ENCODE peak calls at places on chromosomes 3 and 15, in six cellular contexts. One of them, this sample, is unnamed.
A peak's percentile ranks its signal among the peaks of the same experiment; 100 is the strongest.

GRCh38 chr3:99850608-99851007 is 32.9 kb downstream of the CMSS1 start:
- DNase-seq in brain microvascular endothelial cell: no peak
- DNase-seq in CD8-positive, alpha-beta memory T cell: no peak
- DNase-seq in HCT116: no peak
- DNase-seq in GM12878: no peak
- DNase-seq in stomach: no peak
- DNase-seq in this sample: no peak

GRCh38 chr3:12420393-12420792 is 63.9 kb upstream of the TSEN2 start:
- DNase-seq in brain microvascular endothelial cell: no peak
- DNase-seq in CD8-positive, alpha-beta memory T cell: no peak
- DNase-seq in HCT116: no peak
- DNase-seq in GM12878: no peak
- DNase-seq in stomach: no peak
- DNase-seq in this sample: no peak

GRCh38 chr3:31412832-31413231 is 119.9 kb upstream of the STT3B start:
- DNase-seq in brain microvascular endothelial cell: peak; percentile 38
- DNase-seq in CD8-positive, alpha-beta memory T cell: no peak
- DNase-seq in HCT116: no peak
- DNase-seq in GM12878: no peak
- DNase-seq in stomach: no peak
- DNase-seq in this sample: no peak

GRCh38 chr3:100040446-100040845 is 73.9 kb downstream of the FILIP1L start:
- DNase-seq in brain microvascular endothelial cell: no peak
- DNase-seq in CD8-positive, alpha-beta memory T cell: no peak
- DNase-seq in HCT116: no peak
- DNase-seq in GM12878: no peak
- DNase-seq in stomach: no peak
- DNase-seq in this sample: no peak

GRCh38 chr3:39639344-39640236 is 169.8 kb upstream of the MYRIP start:
- DNase-seq in brain microvascular endothelial cell: peak; percentile 96
- DNase-seq in CD8-positive, alpha-beta memory T cell: no peak
- DNase-seq in HCT116: peak; percentile 88
- DNase-seq in GM12878: no peak
- DNase-seq in stomach: no peak
- DNase-seq in this sample: no peak

GRCh38 chr3:182682263-182683229 is 110.8 kb upstream of the ATP11B start:
- DNase-seq in brain microvascular endothelial cell: peak; percentile 11
- DNase-seq in CD8-positive, alpha-beta memory T cell: peak; percentile 70
- DNase-seq in HCT116: no peak
- DNase-seq in GM12878: peak; percentile 5
- DNase-seq in stomach: peak; percentile 72
- DNase-seq in this sample: no peak

GRCh38 chr15:83207622-83208356 is at the start of gene HDGFL3:
- DNase-seq in brain microvascular endothelial cell: peak; percentile 51
- DNase-seq in CD8-positive, alpha-beta memory T cell: no peak
- DNase-seq in HCT116: no peak
- DNase-seq in GM12878: no peak
- DNase-seq in stomach: peak; percentile 46
- DNase-seq in this sample: no peak

GRCh38 chr15:90986790-90987507 is 7.4 kb downstream of the PRC1 start:
- DNase-seq in brain microvascular endothelial cell: no peak
- DNase-seq in CD8-positive, alpha-beta memory T cell: no peak
- DNase-seq in HCT116: no peak
- DNase-seq in GM12878: no peak
- DNase-seq in stomach: no peak
- DNase-seq in this sample: no peak

GRCh38 chr15:74983725-74984231 is 11.6 kb upstream of the SCAMP5 start:
- DNase-seq in brain microvascular endothelial cell: no peak
- DNase-seq in CD8-positive, alpha-beta memory T cell: no peak
- DNase-seq in HCT116: no peak
- DNase-seq in GM12878: peak; percentile 27
- DNase-seq in stomach: no peak
- DNase-seq in this sample: no peak

GRCh38 chr3:129123314-129124060 is 1.9 kb upstream of the RAB43 start:
- DNase-seq in brain microvascular endothelial cell: no peak
- DNase-seq in CD8-positive, alpha-beta memory T cell: no peak
- DNase-seq in HCT116: no peak
- DNase-seq in GM12878: no peak
- DNase-seq in stomach: no peak
- DNase-seq in this sample: peak; percentile 86

GRCh38 chr3:48426401-48426909 is 3.4 kb downstream of the PLXNB1 start:
- DNase-seq in brain microvascular endothelial cell: no peak
- DNase-seq in CD8-positive, alpha-beta memory T cell: no peak
- DNase-seq in HCT116: no peak
- DNase-seq in GM12878: no peak
- DNase-seq in stomach: no peak
- DNase-seq in this sample: no peak

DNA sequence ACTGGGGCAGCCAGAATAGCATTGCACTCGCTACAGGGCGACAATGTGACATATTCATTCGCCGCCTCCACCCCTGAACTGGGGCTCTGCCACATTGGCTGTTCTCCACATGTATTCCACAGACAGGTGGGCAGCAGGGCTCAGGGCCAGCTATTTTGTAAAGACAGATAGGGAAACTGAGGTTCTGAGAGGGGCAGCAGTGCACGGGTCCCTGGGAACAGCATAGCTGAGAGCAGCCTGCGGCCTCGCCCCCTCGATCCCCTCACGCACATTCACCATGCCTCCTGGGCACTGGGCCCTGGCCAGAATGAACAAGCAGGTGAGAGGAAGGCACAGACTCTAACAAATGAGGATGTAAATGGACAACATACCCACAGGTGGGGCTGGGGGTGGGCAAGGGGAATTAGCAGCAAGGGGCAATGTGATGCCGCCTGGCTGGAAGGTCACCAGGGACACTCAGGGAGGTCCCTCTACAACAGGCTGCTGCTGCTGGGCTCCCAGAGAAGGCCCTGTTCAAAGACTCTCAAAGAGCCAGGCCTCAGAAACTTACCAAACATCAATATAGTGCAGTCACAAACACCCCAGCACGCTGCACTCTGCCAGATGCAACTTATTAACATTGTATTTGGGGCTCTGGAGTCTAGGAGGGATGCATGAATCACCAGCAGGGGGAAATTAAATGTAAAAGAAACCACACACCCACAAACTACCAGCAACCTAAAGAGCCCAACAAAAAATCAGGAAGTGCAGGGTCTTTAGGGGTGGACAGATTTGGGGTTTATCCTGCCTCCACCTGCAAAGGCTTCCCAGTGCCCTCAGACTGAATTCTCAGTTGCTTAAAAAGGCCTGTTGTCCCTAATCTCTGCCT is 74.8 kb upstream of the SPATA12 start:
- DNase-seq in brain microvascular endothelial cell: no peak
- DNase-seq in CD8-positive, alpha-beta memory T cell: no peak
- DNase-seq in HCT116: no peak
- DNase-seq in GM12878: no peak
- DNase-seq in stomach: no peak
- DNase-seq in this sample: no peak
- H3K27ac ChIP-seq in brain microvascular endothelial cell: no peak overlapping the region
- H3K27ac ChIP-seq in CD8-positive, alpha-beta memory T cell: no peak overlapping the region
- H3K27ac ChIP-seq in HCT116: no peak overlapping the region
- H3K27ac ChIP-seq in GM12878: no peak overlapping the region
- H3K27ac ChIP-seq in stomach: no peak overlapping the region
- H3K27ac ChIP-seq in this sample: no peak overlapping the region

GRCh38 chr15:70533931-70534742 is 229.2 kb downstream of the UACA start:
- DNase-seq in brain microvascular endothelial cell: no peak
- DNase-seq in CD8-positive, alpha-beta memory T cell: no peak
- DNase-seq in HCT116: no peak
- DNase-seq in GM12878: no peak
- DNase-seq in stomach: no peak
- DNase-seq in this sample: peak; percentile 58

GRCh38 chr15:70538278-70538677 is 225.1 kb downstream of the UACA start:
- DNase-seq in brain microvascular endothelial cell: no peak
- DNase-seq in CD8-positive, alpha-beta memory T cell: no peak
- DNase-seq in HCT116: no peak
- DNase-seq in GM12878: no peak
- DNase-seq in stomach: no peak
- DNase-seq in this sample: no peak

GRCh38 chr15:70535071-70535954 is 228.0 kb downstream of the UACA start:
- DNase-seq in brain microvascular endothelial cell: no peak
- DNase-seq in CD8-positive, alpha-beta memory T cell: peak; percentile 76
- DNase-seq in HCT116: no peak
- DNase-seq in GM12878: no peak
- DNase-seq in stomach: no peak
- DNase-seq in this sample: peak; percentile 83

GRCh38 chr15:70532536-70533186 is 230.7 kb downstream of the UACA start:
- DNase-seq in brain microvascular endothelial cell: no peak
- DNase-seq in CD8-positive, alpha-beta memory T cell: no peak
- DNase-seq in HCT116: no peak
- DNase-seq in GM12878: no peak
- DNase-seq in stomach: no peak
- DNase-seq in this sample: no peak

DNA sequence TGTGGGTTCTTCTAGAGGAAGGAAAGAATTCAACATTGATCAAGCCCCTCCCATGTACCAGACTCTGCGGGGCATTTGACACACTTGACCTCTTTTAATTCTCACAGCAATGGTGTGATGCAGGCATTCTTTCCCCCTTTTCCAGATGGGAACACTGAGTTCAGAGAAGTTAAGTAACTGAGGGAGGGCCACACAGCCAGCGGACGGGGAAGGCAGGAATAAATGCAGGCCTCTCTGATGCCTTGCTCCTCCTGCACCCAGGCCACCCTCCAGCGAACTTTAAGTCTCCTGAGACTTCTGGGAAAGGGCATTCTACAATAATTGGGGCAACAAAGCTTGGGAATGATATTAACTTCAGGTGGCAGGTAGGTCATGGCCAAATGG is 227.4 kb downstream of the UACA start:
- DNase-seq in brain microvascular endothelial cell: no peak
- DNase-seq in CD8-positive, alpha-beta memory T cell: no peak
- DNase-seq in HCT116: no peak
- DNase-seq in GM12878: no peak
- DNase-seq in stomach: no peak
- DNase-seq in this sample: no peak
- H3K4me3 ChIP-seq in brain microvascular endothelial cell: no peak overlapping the region
- H3K4me3 ChIP-seq in CD8-positive, alpha-beta memory T cell: peak overlapping the region; percentile 79
- H3K4me3 ChIP-seq in HCT116: no peak overlapping the region
- H3K4me3 ChIP-seq in GM12878: no peak overlapping the region
- H3K4me3 ChIP-seq in stomach: no peak overlapping the region
- H3K4me3 ChIP-seq in this sample: peak overlapping the region; percentile 76

GRCh38 chr15:63345391-63345752 is 36.3 kb downstream of the CA12 start:
- DNase-seq in brain microvascular endothelial cell: no peak
- DNase-seq in CD8-positive, alpha-beta memory T cell: no peak
- DNase-seq in HCT116: no peak
- DNase-seq in GM12878: no peak
- DNase-seq in stomach: no peak
- DNase-seq in this sample: no peak
- H3K27ac ChIP-seq in brain microvascular endothelial cell: no peak overlapping the region
- H3K27ac ChIP-seq in CD8-positive, alpha-beta memory T cell: no peak overlapping the region
- H3K27ac ChIP-seq in HCT116: no peak overlapping the region
- H3K27ac ChIP-seq in GM12878: no peak overlapping the region
- H3K27ac ChIP-seq in stomach: no peak overlapping the region
- H3K27ac ChIP-seq in this sample: no peak overlapping the region

GRCh38 chr15:71547066-71547465 is 263.3 kb upstream of the NR2E3 start:
- DNase-seq in brain microvascular endothelial cell: no peak
- DNase-seq in CD8-positive, alpha-beta memory T cell: no peak
- DNase-seq in HCT116: no peak
- DNase-seq in GM12878: no peak
- DNase-seq in stomach: peak; percentile 47
- DNase-seq in this sample: no peak
- H3K4me3 ChIP-seq in brain microvascular endothelial cell: no peak overlapping the region
- H3K4me3 ChIP-seq in CD8-positive, alpha-beta memory T cell: no peak overlapping the region
- H3K4me3 ChIP-seq in HCT116: no peak overlapping the region
- H3K4me3 ChIP-seq in GM12878: no peak overlapping the region
- H3K4me3 ChIP-seq in stomach: peak overlapping the region; percentile 21
- H3K4me3 ChIP-seq in this sample: no peak overlapping the region

DNA sequence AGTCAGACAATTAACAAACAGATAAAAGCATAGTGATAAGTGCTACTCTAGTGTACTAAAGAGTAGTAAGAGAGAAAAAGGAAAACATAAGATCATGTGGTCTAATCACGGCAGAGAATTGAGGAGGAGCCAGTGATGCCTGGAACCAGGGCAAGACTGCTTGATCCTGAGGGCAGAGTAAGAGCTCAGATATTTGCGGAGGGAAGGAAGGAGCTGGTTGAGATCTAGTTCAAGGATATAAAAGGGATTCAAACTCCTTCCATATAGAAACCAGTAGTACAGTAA is 29.7 kb upstream of the TSC22D2 start:
- DNase-seq in brain microvascular endothelial cell: no peak
- DNase-seq in CD8-positive, alpha-beta memory T cell: no peak
- DNase-seq in HCT116: no peak
- DNase-seq in GM12878: no peak
- DNase-seq in stomach: no peak
- DNase-seq in this sample: no peak
- H3K27ac ChIP-seq in brain microvascular endothelial cell: no peak overlapping the region
- H3K27ac ChIP-seq in CD8-positive, alpha-beta memory T cell: no peak overlapping the region
- H3K27ac ChIP-seq in HCT116: no peak overlapping the region
- H3K27ac ChIP-seq in GM12878: no peak overlapping the region
- H3K27ac ChIP-seq in stomach: no peak overlapping the region
- H3K27ac ChIP-seq in this sample: no peak overlapping the region

This sample was measured in SK-N-MC.